ENCODE peak calls at places on chromosomes 11 and 22, in four cellular contexts. H, E, X and V are unnamed samples.
A peak's percentile ranks its signal among the peaks of the same experiment; 100 is the strongest.

GRCh38 chr11:24086921-24087320 is 409.9 kb upstream of the LUZP2 start:
- DNase-seq in H (no peak), E (no peak), X (no peak), V (no peak)

GRCh38 chr22:36048911-36049677 is 20.5 kb upstream of the RBFOX2 start:
- DNase-seq in H (peak; percentile 77), E (no peak), X (no peak), V (no peak)

GRCh38 chr11:74169736-74170458 is 905 bp downstream of the C2CD3 start:
- DNase-seq in H (no peak), E (peak; percentile 25), X (no peak), V (no peak)

GRCh38 chr22:19430890-19431541 is 517 bp downstream of the HIRA start:
- DNase-seq in H (peak; percentile 19), E (peak; percentile 82), X (peak; percentile 67), V (peak; percentile 51)

GRCh38 chr11:96464695-96465307 is 75.0 kb downstream of the JRKL start:
- DNase-seq in H (peak; percentile 78), E (peak; percentile 88), X (no peak), V (no peak)

GRCh38 chr22:46596819-46597218 is 23.4 kb upstream of the GRAMD4 start:
- DNase-seq in H (no peak), E (peak; percentile 78), X (no peak), V (peak; percentile 68)

GRCh38 chr22:37425800-37426531 is 1.3 kb downstream of the ELFN2 start:
- DNase-seq in H (peak; percentile 45), E (peak; percentile 57), X (peak; percentile 70), V (peak; percentile 73)

GRCh38 chr11:58575377-58576020 is at the start of gene LPXN:
- DNase-seq in H (peak; percentile 63), E (no peak), X (no peak), V (no peak)

GRCh38 chr22:49773531-49773930 is 54.1 kb downstream of the BRD1 start:
- DNase-seq in H (no peak), E (no peak), X (no peak), V (no peak)

GRCh38 chr11:84022221-84022620 is 736.1 kb upstream of the CCDC90B start:
- DNase-seq in H (no peak), E (no peak), X (no peak), V (no peak)

GRCh38 chr11:7046474-7046873 is 26.2 kb downstream of the NLRP14 start:
- DNase-seq in H (peak; percentile 84), E (no peak), X (no peak), V (no peak)

GRCh38 chr11:118634435-118635236 is 27.2 kb downstream of the PHLDB1 start:
- DNase-seq in H (peak; percentile 55), E (peak; percentile 93), X (peak; percentile 89), V (peak; percentile 95)

GRCh38 chr22:32829451-32829851 is 27.9 kb downstream of the TIMP3 start:
- DNase-seq in H (no peak), E (no peak), X (no peak), V (no peak)

GRCh38 chr11:72548481-72548880 is 114.2 kb upstream of the CLPB start:
- DNase-seq in H (no peak), E (no peak), X (no peak), V (no peak)

GRCh38 chr11:74932797-74933196 is 16.1 kb downstream of the XRRA1 start:
- DNase-seq in H (peak; percentile 95), E (no peak), X (no peak), V (no peak)

GRCh38 chr11:43944761-43945311 is 2.4 kb downstream of the C11orf96 start:
- DNase-seq in H (peak; percentile 27), E (peak; percentile 66), X (peak; percentile 98), V (peak; percentile 81)

GRCh38 chr11:8732748-8733241 is 50.2 kb downstream of the RPL27A start:
- DNase-seq in H (peak; percentile 80), E (peak; percentile 68), X (no peak), V (no peak)

GRCh38 chr11:17020831-17021230 is 6.6 kb upstream of the PLEKHA7 start:
- DNase-seq in H (no peak), E (peak; percentile 23), X (no peak), V (no peak)

GRCh38 chr11:123313261-123313660 is 116.8 kb upstream of the GRAMD1B start:
- DNase-seq in H (no peak), E (no peak), X (no peak), V (no peak)

GRCh38 chr11:43830928-43831440 is 49.6 kb upstream of the ALKBH3 start:
- DNase-seq in H (peak; percentile 100), E (peak; percentile 93), X (no peak), V (no peak)

GRCh38 chr11:34104680-34105078 is 750 bp upstream of the NAT10 start:
- DNase-seq in H (no peak), E (no peak), X (no peak), V (no peak)

GRCh38 chr11:117826360-117826635 is 1.8 kb upstream of the FXYD2 start:
- DNase-seq in H (no peak), E (no peak), X (no peak), V (no peak)

GRCh38 chr11:1126491-1126926 is 31.2 kb upstream of the MUC5AC start:
- DNase-seq in H (no peak), E (no peak), X (no peak), V (peak; percentile 16)

GRCh38 chr11:60777572-60777971 is 7.6 kb upstream of the MS4A10 start:
- DNase-seq in H (peak; percentile 82), E (no peak), X (no peak), V (no peak)

GRCh38 chr11:71075116-71075720 is 177.2 kb downstream of the SHANK2 start:
- DNase-seq in H (no peak), E (no peak), X (no peak), V (no peak)

GRCh38 chr22:19103881-19104821 is 18.1 kb downstream of the DGCR2 start:
- DNase-seq in H (peak; percentile 79), E (no peak), X (no peak), V (no peak)

DNA sequence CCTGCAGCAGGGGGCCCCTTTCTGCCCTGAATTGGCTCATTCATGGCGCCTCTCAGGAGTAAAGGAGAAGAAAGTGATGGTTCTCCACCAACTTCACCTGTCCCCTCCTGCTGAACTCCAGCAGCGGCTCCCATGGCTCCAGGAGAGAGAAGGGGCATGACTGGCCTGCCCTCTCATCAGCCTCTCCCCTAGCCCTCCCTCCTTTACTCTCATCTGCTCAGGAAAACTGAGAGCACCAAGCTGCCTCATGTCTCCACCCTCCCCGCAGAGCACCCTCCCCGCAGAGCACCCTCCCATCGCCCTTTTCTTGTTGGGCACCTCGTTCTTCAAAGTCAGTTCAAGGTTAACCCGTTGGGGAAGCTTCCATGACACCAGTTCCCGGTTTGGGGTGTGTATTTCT is 82.1 kb upstream of the ATXN10 start:
- DNase-seq in H (no peak), E (no peak), X (no peak), V (no peak)
- H4K5ac ChIP-seq in H (no peak overlapping the region), E (no peak overlapping the region), X (no peak overlapping the region), V (no peak overlapping the region)

GRCh38 chr11:47127213-47127612 is 49.5 kb downstream of the ARFGAP2 start:
- DNase-seq in H (no peak), E (no peak), X (no peak), V (no peak)
- H4K5ac ChIP-seq in H (no peak overlapping the region), E (no peak overlapping the region), X (no peak overlapping the region), V (no peak overlapping the region)

GRCh38 chr11:31812392-31813241 is 1.5 kb upstream of the PAX6 start:
- DNase-seq in H (no peak), E (peak; percentile 59), X (peak; percentile 69), V (no peak)
- H4K5ac ChIP-seq in H (no peak overlapping the region), E (no peak overlapping the region), X (no peak overlapping the region), V (no peak overlapping the region)

DNA sequence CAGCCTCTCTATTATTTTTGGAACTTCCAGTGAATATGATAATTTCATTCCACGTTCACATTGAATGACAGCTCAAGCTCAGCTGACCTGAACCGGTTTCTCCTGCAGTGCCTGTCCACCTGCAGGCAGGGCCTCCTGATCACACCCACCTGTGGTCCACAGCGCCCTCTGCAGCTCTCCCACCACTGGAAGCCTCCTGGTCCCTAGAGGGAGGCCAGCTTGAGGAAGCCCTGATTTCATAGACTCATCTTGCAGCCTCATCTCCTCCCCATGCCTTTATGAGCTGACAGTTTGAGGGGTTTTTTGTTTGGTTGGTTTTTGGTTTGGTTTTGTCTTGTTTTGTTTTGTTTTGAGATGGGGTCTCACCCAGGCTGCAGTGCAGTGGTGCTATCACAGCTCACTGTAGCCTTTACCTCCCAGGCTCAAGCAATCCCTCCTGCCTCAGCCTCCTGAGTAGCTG is 29.9 kb upstream of the MALAT1 start:
- DNase-seq in H (no peak), E (peak; percentile 91), X (peak; percentile 88), V (peak; percentile 94)
- H4K5ac ChIP-seq in H (no peak overlapping the region), E (no peak overlapping the region), X (no peak overlapping the region), V (no peak overlapping the region)

GRCh38 chr22:20955548-20955947 is 11.5 kb upstream of the AIFM3 start:
- DNase-seq in H (no peak), E (no peak), X (no peak), V (no peak)
- H4K5ac ChIP-seq in H (no peak overlapping the region), E (no peak overlapping the region), X (no peak overlapping the region), V (no peak overlapping the region)

GRCh38 chr11:28259177-28259843 is 151.1 kb downstream of the METTL15 start:
- DNase-seq in H (no peak), E (no peak), X (no peak), V (no peak)
- H4K5ac ChIP-seq in H (no peak overlapping the region), E (no peak overlapping the region), X (no peak overlapping the region), V (no peak overlapping the region)

GRCh38 chr22:26835023-26835422 is 177.6 kb downstream of the MIAT start:
- DNase-seq in H (no peak), E (no peak), X (no peak), V (no peak)
- H4K5ac ChIP-seq in H (no peak overlapping the region), E (no peak overlapping the region), X (no peak overlapping the region), V (no peak overlapping the region)